ENCODE peak calls at places on chromosomes 1 and 21, in four cellular contexts. H is NCI-H345, Z is fibroblast of the aortic adventitia, G is tibial nerve. X is an unnamed sample.

GRCh38 chr21:25416669-25417068 is 190.6 kb downstream of the MRPL39 start:
- DNase-seq in H (no peak), Z (no peak), G (no peak), X (no peak)

GRCh38 chr1:29698033-29698432 is 461.7 kb downstream of the PTPRU start:
- DNase-seq in H (no peak), Z (peak), G (no peak), X (peak)

GRCh38 chr1:228148971-228149340 is 774 bp upstream of the GJC2 start:
- DNase-seq in H (no peak), Z (no peak), G (peak), X (no peak)

GRCh38 chr1:230806552-230806951 is 59.4 kb downstream of the CAPN9 start:
- DNase-seq in H (no peak), Z (no peak), G (no peak), X (no peak)

GRCh38 chr21:43787180-43787533 is 2.2 kb upstream of the RRP1 start:
- DNase-seq in H (no peak), Z (no peak), G (no peak), X (no peak)

GRCh38 chr1:187624812-187625542 is 796.2 kb downstream of the PLA2G4A start:
- DNase-seq in H (no peak), Z (no peak), G (no peak), X (no peak)

GRCh38 chr21:43609501-43610340 is 49.6 kb downstream of the HSF2BP start:
- DNase-seq in H (peak), Z (peak), G (no peak), X (peak)

GRCh38 chr1:10679521-10680220 is 116.8 kb downstream of the CASZ1 start:
- DNase-seq in H (peak), Z (peak), G (no peak), X (peak)

GRCh38 chr1:45490121-45490622 is 791 bp downstream of the TESK2 start:
- DNase-seq in H (no peak), Z (peak), G (no peak), X (no peak)

GRCh38 chr1:48876221-48876785 is 99.6 kb upstream of the BEND5 start:
- DNase-seq in H (no peak), Z (peak), G (no peak), X (no peak)

X was measured in SHP77.